ENCODE peak calls at places on chromosomes 16 and 17, in four cellular contexts. One of them, this sample, is unnamed.

GRCh38 chr17:12567077-12568053 is 98.3 kb upstream of the MYOCD start:
- DNase-seq in GM12878: no peak
- DNase-seq in HL-60: no peak
- DNase-seq in K562: no peak
- DNase-seq in this sample: no peak

GRCh38 chr16:19338335-19338734 is 52.8 kb downstream of the CLEC19A start:
- DNase-seq in HL-60: no peak
- DNase-seq in K562: peak
- DNase-seq in GM12878: no peak
- DNase-seq in this sample: no peak

GRCh38 chr16:47132310-47132709 is 11.4 kb downstream of the NETO2 start:
- DNase-seq in HL-60: no peak
- DNase-seq in K562: no peak
- DNase-seq in GM12878: no peak
- DNase-seq in this sample: no peak

GRCh38 chr16:23729503-23730424 is 16.7 kb upstream of the ERN2 start:
- DNase-seq in K562: peak
- DNase-seq in GM12878: no peak
- DNase-seq in HL-60: peak
- DNase-seq in this sample: no peak

GRCh38 chr17:14699569-14700190 is 398.8 kb downstream of the HS3ST3B1 start:
- DNase-seq in GM12878: no peak
- DNase-seq in K562: no peak
- DNase-seq in HL-60: no peak
- DNase-seq in this sample: no peak

GRCh38 chr16:85275533-85276249 is 163.4 kb upstream of the CIBAR2 start:
- DNase-seq in GM12878: no peak
- DNase-seq in K562: peak
- DNase-seq in HL-60: peak
- DNase-seq in this sample: peak

GRCh38 chr16:2468725-2469398 is 2.2 kb upstream of the NTN3 start:
- DNase-seq in K562: no peak
- DNase-seq in HL-60: no peak
- DNase-seq in GM12878: peak
- DNase-seq in this sample: no peak

GRCh38 chr17:35252646-35253045 is 9.8 kb downstream of the SLFN5 start:
- DNase-seq in GM12878: no peak
- DNase-seq in K562: no peak
- DNase-seq in HL-60: no peak
- DNase-seq in this sample: no peak

GRCh38 chr17:67746704-67747571 is 29.2 kb downstream of the NOL11 start:
- DNase-seq in K562: no peak
- DNase-seq in HL-60: no peak
- DNase-seq in GM12878: no peak
- DNase-seq in this sample: no peak

GRCh38 chr16:75304521-75305363 is 53.3 kb upstream of the BCAR1 start:
- DNase-seq in GM12878: no peak
- DNase-seq in K562: peak
- DNase-seq in HL-60: no peak
- DNase-seq in this sample: no peak

GRCh38 chr17:28476076-28476475 is 2.6 kb downstream of the SLC13A2 start:
- DNase-seq in K562: no peak
- DNase-seq in HL-60: no peak
- DNase-seq in GM12878: no peak
- DNase-seq in this sample: no peak

DNA sequence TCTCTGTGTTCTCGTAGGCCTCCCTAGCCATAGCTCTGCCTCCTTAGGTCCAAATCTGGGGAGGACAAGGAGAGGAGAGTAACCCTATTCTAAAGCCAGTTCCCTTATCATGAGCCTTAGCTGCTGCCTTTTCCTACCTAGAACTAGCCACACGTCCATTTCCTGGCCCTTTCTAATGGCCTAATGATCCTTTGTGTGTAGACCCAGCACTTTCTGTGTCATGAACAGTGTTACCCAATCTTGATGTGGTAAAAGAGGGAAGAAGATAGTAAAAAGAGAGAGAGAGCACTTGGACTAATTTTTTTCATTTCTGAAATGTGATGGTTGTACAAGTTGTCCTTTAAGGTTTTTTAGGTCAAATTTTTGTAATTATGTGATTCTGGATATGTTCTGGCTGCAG is 18.1 kb downstream of the CASC3 start:
- DNase-seq in HL-60: peak
- DNase-seq in GM12878: no peak
- DNase-seq in K562: no peak
- DNase-seq in this sample: no peak
- TF ChIP-seq SPI1 in HL-60: no peak
- TF ChIP-seq SPI1 in GM12878: no peak
- TF ChIP-seq SPI1 in K562: no peak
- TF ChIP-seq SPI1 in this sample: no peak

GRCh38 chr17:65660947-65661346 is 99.5 kb upstream of the AXIN2 start:
- DNase-seq in GM12878: no peak
- DNase-seq in K562: peak
- DNase-seq in HL-60: no peak
- DNase-seq in this sample: no peak
- TF ChIP-seq SPI1 in GM12878: no peak
- TF ChIP-seq SPI1 in K562: no peak
- TF ChIP-seq SPI1 in HL-60: no peak
- TF ChIP-seq SPI1 in this sample: no peak

DNA sequence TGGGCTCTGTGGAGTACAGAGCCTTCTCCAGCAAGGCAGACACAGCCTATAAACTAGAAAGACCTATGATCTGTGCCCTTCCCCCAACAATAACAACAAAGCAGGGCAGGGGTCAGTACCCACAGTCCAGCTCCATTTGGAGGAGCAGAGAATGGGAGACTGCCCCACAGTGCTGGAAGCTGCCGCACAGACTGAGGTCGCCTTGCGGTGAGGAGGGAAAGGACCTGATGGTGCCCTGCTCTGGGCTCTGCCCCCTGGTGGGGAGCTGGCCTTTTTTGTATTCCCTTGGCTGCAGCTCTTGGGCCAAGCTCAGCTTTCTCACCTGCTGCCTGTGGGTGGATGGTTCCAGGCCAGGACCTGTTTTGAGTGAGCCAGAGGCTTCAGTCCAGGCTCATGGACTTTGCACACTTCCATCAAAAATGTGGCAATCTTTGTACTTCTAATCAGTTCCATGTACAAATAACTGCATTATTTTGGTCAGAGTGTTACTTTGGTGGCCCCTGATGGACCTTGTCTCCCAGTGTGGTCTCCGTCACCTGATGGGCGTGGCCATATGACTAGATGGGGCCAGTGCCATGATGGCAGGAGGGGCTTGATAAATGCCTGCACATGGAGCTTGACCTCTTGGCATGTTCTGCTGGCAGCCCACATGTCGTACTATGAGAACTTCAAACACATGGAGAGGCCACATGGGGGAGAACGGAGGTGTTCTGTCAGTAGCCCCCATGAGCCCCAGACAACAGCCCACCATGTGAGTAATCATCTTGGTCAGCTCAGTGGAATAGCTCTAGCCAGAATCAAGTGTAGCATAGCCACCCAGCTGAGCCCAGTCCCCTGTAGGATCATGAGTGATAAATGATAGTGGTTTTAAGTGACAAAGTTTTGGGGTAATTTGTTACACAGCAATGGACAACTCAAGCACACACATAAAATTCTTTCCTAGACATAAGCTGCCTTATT is 24.2 kb downstream of the B9D1 start:
- DNase-seq in K562: peak
- DNase-seq in HL-60: peak
- DNase-seq in GM12878: no peak
- DNase-seq in this sample: peak
- TF ChIP-seq SPI1 in K562: no peak
- TF ChIP-seq SPI1 in HL-60: no peak
- TF ChIP-seq SPI1 in GM12878: no peak
- TF ChIP-seq SPI1 in this sample: no peak

DNA sequence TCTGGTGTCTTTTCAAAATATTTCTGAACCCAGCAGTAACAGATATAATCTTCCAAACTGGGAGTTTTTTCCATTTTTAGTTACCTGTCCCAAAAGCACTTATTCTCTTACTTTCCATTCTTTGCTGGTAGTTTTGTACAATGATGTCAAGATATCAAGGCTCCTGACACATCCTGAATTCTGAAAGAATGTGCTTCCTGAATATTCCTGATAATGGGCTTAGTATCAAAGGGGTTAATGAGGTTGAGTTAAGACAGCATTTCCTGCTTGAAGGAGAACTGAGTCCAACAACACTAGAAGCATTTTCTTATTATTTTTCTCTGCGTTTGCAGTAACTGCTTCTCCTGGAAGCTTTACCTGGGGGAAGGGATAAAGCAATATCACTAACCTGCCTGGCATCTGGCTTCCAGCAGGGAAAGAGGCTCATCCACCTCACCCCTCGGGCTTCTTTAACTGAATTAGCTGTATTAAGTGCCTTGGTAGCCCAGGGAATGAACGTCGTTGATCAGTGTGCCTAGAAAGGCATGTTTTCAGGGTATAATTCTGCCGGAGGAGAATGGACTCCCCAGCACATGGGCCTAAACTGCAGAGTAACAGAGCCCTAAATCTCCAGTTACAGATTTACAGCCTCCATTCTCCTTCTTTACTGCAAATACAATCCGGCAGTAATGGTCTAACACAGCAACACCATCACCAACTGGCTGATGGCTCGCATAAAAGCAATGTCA is 134.4 kb downstream of the SNX11 start:
- DNase-seq in HL-60: no peak
- DNase-seq in GM12878: no peak
- DNase-seq in K562: no peak
- DNase-seq in this sample: no peak
- TF ChIP-seq SPI1 in HL-60: no peak
- TF ChIP-seq SPI1 in GM12878: no peak
- TF ChIP-seq SPI1 in K562: no peak
- TF ChIP-seq SPI1 in this sample: no peak

GRCh38 chr16:27961296-27961620 is 102.3 kb downstream of the GSG1L start:
- DNase-seq in K562: no peak
- DNase-seq in HL-60: no peak
- DNase-seq in GM12878: no peak
- DNase-seq in this sample: no peak
- TF ChIP-seq SPI1 in K562: no peak
- TF ChIP-seq SPI1 in HL-60: no peak
- TF ChIP-seq SPI1 in GM12878: no peak
- TF ChIP-seq SPI1 in this sample: no peak

DNA sequence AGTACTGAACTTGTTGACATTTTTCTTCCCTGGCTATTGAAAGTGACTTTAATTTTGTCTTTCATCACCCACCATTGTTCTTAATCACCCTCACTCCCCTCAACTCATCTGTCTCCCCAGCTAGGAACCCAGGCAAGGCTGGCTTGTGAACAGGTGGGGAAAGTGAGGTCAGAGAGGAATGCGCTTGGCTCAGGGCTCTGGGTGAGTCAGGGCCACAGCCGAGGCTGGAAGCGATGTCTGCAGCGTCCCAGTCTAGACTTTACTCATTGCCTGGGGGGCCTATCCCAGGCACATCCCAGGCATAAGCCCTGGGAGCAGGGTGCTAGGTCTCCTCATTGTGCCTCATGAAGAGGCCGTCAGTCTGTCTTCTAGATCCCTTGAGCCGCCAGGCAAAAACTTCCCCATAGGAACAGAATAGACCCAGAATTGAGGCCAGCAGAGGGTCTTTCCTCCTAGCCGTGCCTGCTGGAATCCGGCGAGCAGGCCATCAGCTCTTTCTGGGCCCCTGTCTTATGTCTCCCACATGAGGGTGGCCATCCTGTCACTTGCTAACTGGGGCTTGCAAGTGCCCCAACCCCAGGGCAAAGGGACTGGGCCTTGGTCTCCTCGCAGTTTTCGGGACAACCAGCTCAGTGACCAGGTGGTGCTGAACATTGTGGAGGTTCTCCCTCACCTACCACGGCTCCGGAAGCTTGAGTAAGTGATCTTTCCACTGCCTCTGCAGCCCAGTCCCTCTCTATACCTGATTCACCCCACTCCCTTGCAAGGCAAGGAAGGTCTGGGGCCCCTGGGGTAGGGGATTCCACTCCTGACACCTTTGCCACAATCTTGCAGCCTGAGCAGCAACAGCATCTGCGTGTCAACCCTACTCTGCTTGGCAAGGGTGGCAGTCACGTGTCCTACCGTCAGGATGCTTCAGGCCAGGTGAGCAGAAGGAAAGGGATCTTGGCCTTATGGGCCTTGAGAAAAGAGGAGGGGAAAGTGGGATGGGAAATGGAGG is 40.1 kb downstream of the NLRC5 start:
- DNase-seq in HL-60: no peak
- DNase-seq in GM12878: no peak
- DNase-seq in K562: no peak
- DNase-seq in this sample: no peak
- TF ChIP-seq SPI1 in HL-60: no peak
- TF ChIP-seq SPI1 in GM12878: no peak
- TF ChIP-seq SPI1 in K562: no peak
- TF ChIP-seq SPI1 in this sample: no peak

GRCh38 chr17:80103061-80103481 is 1.7 kb downstream of the GAA start:
- DNase-seq in GM12878: no peak
- DNase-seq in K562: no peak
- DNase-seq in HL-60: no peak
- DNase-seq in this sample: no peak

GRCh38 chr17:80105762-80106161 is 4.4 kb downstream of the GAA start:
- DNase-seq in GM12878: no peak
- DNase-seq in HL-60: no peak
- DNase-seq in K562: peak
- DNase-seq in this sample: no peak

GRCh38 chr17:80103686-80104085 is 2.3 kb downstream of the GAA start:
- DNase-seq in K562: no peak
- DNase-seq in HL-60: no peak
- DNase-seq in GM12878: no peak
- DNase-seq in this sample: no peak

GRCh38 chr17:80104956-80105375 is 3.6 kb downstream of the GAA start:
- DNase-seq in HL-60: no peak
- DNase-seq in GM12878: no peak
- DNase-seq in K562: no peak
- DNase-seq in this sample: no peak

GRCh38 chr17:80104321-80104955 is 3.1 kb downstream of the GAA start:
- DNase-seq in GM12878: no peak
- DNase-seq in K562: no peak
- DNase-seq in HL-60: no peak
- DNase-seq in this sample: no peak
- TF ChIP-seq SPI1 in GM12878: no peak
- TF ChIP-seq SPI1 in K562: no peak
- TF ChIP-seq SPI1 in HL-60: no peak
- TF ChIP-seq SPI1 in this sample: no peak

GRCh38 chr17:39653662-39654331 is 11.4 kb upstream of the TCAP start:
- DNase-seq in K562: peak
- DNase-seq in HL-60: peak
- DNase-seq in GM12878: no peak
- DNase-seq in this sample: peak
- TF ChIP-seq SPI1 in K562: no peak
- TF ChIP-seq SPI1 in HL-60: no peak
- TF ChIP-seq SPI1 in GM12878: no peak
- TF ChIP-seq SPI1 in this sample: no peak

This sample was measured in GM12891.